ENCODE peak calls at places on chromosome 4, in five cellular contexts. One of them, this sample, is unnamed.

GRCh38 chr4:15906024-15906443 is 32.5 kb downstream of the FGFBP1 start:
- DNase-seq in fibroblast of lung: no peak
- DNase-seq in skeletal muscle cell: no peak
- DNase-seq in aorta: no peak
- DNase-seq in ovary: peak; percentile 22
- DNase-seq in this sample: no peak

GRCh38 chr4:152486414-152487389 is 49.2 kb downstream of the FBXW7 start:
- DNase-seq in fibroblast of lung: no peak
- DNase-seq in skeletal muscle cell: no peak
- DNase-seq in aorta: no peak
- DNase-seq in ovary: no peak
- DNase-seq in this sample: no peak

GRCh38 chr4:104286867-104287266 is 207.8 kb downstream of the CXXC4 start:
- DNase-seq in fibroblast of lung: no peak
- DNase-seq in skeletal muscle cell: no peak
- DNase-seq in aorta: no peak
- DNase-seq in ovary: no peak
- DNase-seq in this sample: no peak

GRCh38 chr4:24278693-24279092 is 305.7 kb downstream of the DHX15 start:
- DNase-seq in fibroblast of lung: peak; percentile 75
- DNase-seq in skeletal muscle cell: peak; percentile 72
- DNase-seq in aorta: no peak
- DNase-seq in ovary: no peak
- DNase-seq in this sample: no peak

GRCh38 chr4:125350736-125351135 is 36.0 kb downstream of the FAT4 start:
- DNase-seq in fibroblast of lung: no peak
- DNase-seq in skeletal muscle cell: no peak
- DNase-seq in aorta: no peak
- DNase-seq in ovary: no peak
- DNase-seq in this sample: no peak

GRCh38 chr4:7423801-7424552 is 10.8 kb downstream of the PSAPL1 start:
- DNase-seq in fibroblast of lung: no peak
- DNase-seq in skeletal muscle cell: no peak
- DNase-seq in aorta: no peak
- DNase-seq in ovary: peak; percentile 6
- DNase-seq in this sample: peak; percentile 33

GRCh38 chr4:139734201-139734874 is 68.7 kb downstream of the MGST2 start:
- DNase-seq in fibroblast of lung: peak; percentile 91
- DNase-seq in skeletal muscle cell: peak; percentile 38
- DNase-seq in aorta: no peak
- DNase-seq in ovary: no peak
- DNase-seq in this sample: peak; percentile 79

GRCh38 chr4:79317711-79318110 is 8.2 kb downstream of the NAA11 start:
- DNase-seq in fibroblast of lung: no peak
- DNase-seq in skeletal muscle cell: no peak
- DNase-seq in aorta: no peak
- DNase-seq in ovary: no peak
- DNase-seq in this sample: no peak

GRCh38 chr4:5940470-5941203 is 47.8 kb upstream of the CRMP1 start:
- DNase-seq in fibroblast of lung: no peak
- DNase-seq in skeletal muscle cell: no peak
- DNase-seq in aorta: no peak
- DNase-seq in ovary: no peak
- DNase-seq in this sample: peak; percentile 9

GRCh38 chr4:150354214-150354796 is 227.6 kb upstream of the MAB21L2 start:
- DNase-seq in fibroblast of lung: no peak
- DNase-seq in skeletal muscle cell: no peak
- DNase-seq in aorta: no peak
- DNase-seq in ovary: no peak
- DNase-seq in this sample: no peak

GRCh38 chr4:5409237-5409636 is 299.1 kb downstream of the EVC2 start:
- DNase-seq in fibroblast of lung: no peak
- DNase-seq in skeletal muscle cell: no peak
- DNase-seq in aorta: no peak
- DNase-seq in ovary: no peak
- DNase-seq in this sample: no peak

GRCh38 chr4:174122705-174123104 is 160.8 kb downstream of the FBXO8 start:
- DNase-seq in fibroblast of lung: peak; percentile 26
- DNase-seq in skeletal muscle cell: peak; percentile 7
- DNase-seq in aorta: no peak
- DNase-seq in ovary: no peak
- DNase-seq in this sample: no peak

GRCh38 chr4:96315815-96316214 is 475.9 kb downstream of the PDHA2 start:
- DNase-seq in fibroblast of lung: no peak
- DNase-seq in skeletal muscle cell: peak; percentile 21
- DNase-seq in aorta: no peak
- DNase-seq in ovary: no peak
- DNase-seq in this sample: no peak

GRCh38 chr4:157713342-157713741 is 459.5 kb downstream of the GASK1B start:
- DNase-seq in fibroblast of lung: no peak
- DNase-seq in skeletal muscle cell: no peak
- DNase-seq in aorta: no peak
- DNase-seq in ovary: no peak
- DNase-seq in this sample: no peak

GRCh38 chr4:80311130-80311529 is 24.4 kb upstream of the CFAP299 start:
- DNase-seq in fibroblast of lung: no peak
- DNase-seq in skeletal muscle cell: no peak
- DNase-seq in aorta: no peak
- DNase-seq in ovary: no peak
- DNase-seq in this sample: no peak

GRCh38 chr4:182916483-182917181 is 554 bp downstream of the DCTD start:
- DNase-seq in fibroblast of lung: peak; percentile 70
- DNase-seq in skeletal muscle cell: no peak
- DNase-seq in aorta: peak; percentile 72
- DNase-seq in ovary: peak; percentile 77
- DNase-seq in this sample: peak; percentile 84

GRCh38 chr4:14856076-14856926 is 146.0 kb upstream of the CPEB2 start:
- DNase-seq in fibroblast of lung: peak; percentile 100
- DNase-seq in skeletal muscle cell: peak; percentile 99
- DNase-seq in aorta: peak; percentile 84
- DNase-seq in ovary: peak; percentile 34
- DNase-seq in this sample: peak; percentile 87

GRCh38 chr4:109301691-109302365 is 630 bp downstream of the COL25A1 start:
- DNase-seq in fibroblast of lung: no peak
- DNase-seq in skeletal muscle cell: no peak
- DNase-seq in aorta: no peak
- DNase-seq in ovary: peak; percentile 12
- DNase-seq in this sample: no peak
- H3K4me3 ChIP-seq in fibroblast of lung: peak overlapping the region; percentile 24
- H3K4me3 ChIP-seq in skeletal muscle cell: peak overlapping the region; percentile 56
- H3K4me3 ChIP-seq in aorta: peak overlapping the region; percentile 7
- H3K4me3 ChIP-seq in ovary: peak overlapping the region; percentile 58
- H3K4me3 ChIP-seq in this sample: peak overlapping the region; percentile 33

GRCh38 chr4:66949424-66949823 is 595.9 kb downstream of the CENPC start:
- DNase-seq in fibroblast of lung: no peak
- DNase-seq in skeletal muscle cell: no peak
- DNase-seq in aorta: no peak
- DNase-seq in ovary: no peak
- DNase-seq in this sample: no peak
- H3K4me3 ChIP-seq in fibroblast of lung: no peak overlapping the region
- H3K4me3 ChIP-seq in skeletal muscle cell: no peak overlapping the region
- H3K4me3 ChIP-seq in aorta: no peak overlapping the region
- H3K4me3 ChIP-seq in ovary: no peak overlapping the region
- H3K4me3 ChIP-seq in this sample: no peak overlapping the region

DNA sequence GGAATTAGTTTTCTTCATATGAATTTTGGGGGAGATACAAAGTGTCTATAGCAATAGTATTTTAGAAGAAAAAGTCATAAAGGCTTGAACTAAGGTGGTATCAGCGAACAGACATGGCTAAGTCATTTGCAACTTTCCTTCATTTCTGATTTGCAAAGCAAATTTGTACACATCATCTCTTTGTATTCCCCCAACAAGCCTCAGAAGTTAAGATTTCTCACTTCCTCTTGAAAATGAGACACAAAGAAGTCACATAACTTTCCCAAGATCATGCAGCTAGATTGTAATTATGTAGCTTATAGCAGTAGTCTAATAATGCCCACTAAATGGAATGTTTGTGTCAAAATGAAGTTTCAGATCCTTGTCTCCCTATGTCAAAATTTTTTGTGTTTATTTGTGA is 709.8 kb upstream of the HS3ST1 start:
- DNase-seq in fibroblast of lung: no peak
- DNase-seq in skeletal muscle cell: no peak
- DNase-seq in aorta: no peak
- DNase-seq in ovary: no peak
- DNase-seq in this sample: no peak
- H3K4me3 ChIP-seq in fibroblast of lung: no peak overlapping the region
- H3K4me3 ChIP-seq in skeletal muscle cell: no peak overlapping the region
- H3K4me3 ChIP-seq in aorta: no peak overlapping the region
- H3K4me3 ChIP-seq in ovary: no peak overlapping the region
- H3K4me3 ChIP-seq in this sample: no peak overlapping the region

GRCh38 chr4:100895572-100896197 is 377.9 kb upstream of the EMCN start:
- DNase-seq in fibroblast of lung: no peak
- DNase-seq in skeletal muscle cell: no peak
- DNase-seq in aorta: no peak
- DNase-seq in ovary: no peak
- DNase-seq in this sample: no peak
- H3K4me3 ChIP-seq in fibroblast of lung: peak overlapping the region; percentile 41
- H3K4me3 ChIP-seq in skeletal muscle cell: peak overlapping the region; percentile 9
- H3K4me3 ChIP-seq in aorta: no peak overlapping the region
- H3K4me3 ChIP-seq in ovary: no peak overlapping the region
- H3K4me3 ChIP-seq in this sample: peak overlapping the region; percentile 13

This sample was measured in sigmoid colon.